ENCODE peak calls at places on chromosome X, in seven cellular contexts. A, S, N, U, P, Q and V are unnamed samples.

GRCh38 chrX:37961118-37961517 is 45.2 kb upstream of the SYTL5 start:
- DNase-seq in A (no peak), S (no peak), N (no peak), U (no peak), P (no peak), Q (no peak), V (no peak)

GRCh38 chrX:109831326-109831985 is 98.4 kb upstream of the ACSL4 start:
- DNase-seq in A (no peak), S (no peak), N (no peak), U (no peak), P (no peak), Q (no peak), V (no peak)

GRCh38 chrX:6810796-6811195 is 275.9 kb upstream of the VCX3A start:
- DNase-seq in A (no peak), S (no peak), N (no peak), U (no peak), P (no peak), Q (no peak), V (peak; percentile 4)

GRCh38 chrX:7143076-7143475 is 4.4 kb upstream of the STS start:
- DNase-seq in A (no peak), S (no peak), N (no peak), U (no peak), P (no peak), Q (no peak), V (no peak)

GRCh38 chrX:41334866-41335589 is 1.1 kb downstream of the DDX3X start:
- DNase-seq in A (peak; percentile 5), S (no peak), N (peak; percentile 61), U (peak; percentile 60), P (peak; percentile 70), Q (no peak), V (peak; percentile 78)

GRCh38 chrX:53481093-53481492 is 46.9 kb upstream of the HSD17B10 start:
- DNase-seq in A (no peak), S (no peak), N (no peak), U (no peak), P (no peak), Q (no peak), V (peak; percentile 33)

GRCh38 chrX:143461616-143462015 is 55.7 kb downstream of the SPANXN3 start:
- DNase-seq in A (no peak), S (no peak), N (no peak), U (no peak), P (no peak), Q (no peak), V (no peak)

GRCh38 chrX:148441387-148441786 is 59.0 kb upstream of the AFF2 start:
- DNase-seq in A (peak; percentile 68), S (no peak), N (no peak), U (no peak), P (no peak), Q (no peak), V (no peak)

GRCh38 chrX:120144178-120144844 is 14.1 kb upstream of the RHOXF2 start:
- DNase-seq in A (no peak), S (no peak), N (no peak), U (no peak), P (no peak), Q (no peak), V (peak; percentile 4)